ENCODE peak calls at places on chromosome 21, in ten cellular contexts. F is iPS DF 6.9; P is WERI-Rb-1; I is astrocyte of the hippocampus; E is fibroblast of pulmonary artery; G is lung; A is mesothelial cell of epicardium; C is NCI-H510A; U is activated CD4-positive, alpha-beta T cell treated with anti-CD3 and anti-CD28 coated beads, Interleukin-2, amount 50 U/mL, for 1 hour; O is SW480. T is an unnamed sample.

GRCh38 chr21:25586242-25586805 is 21.0 kb downstream of the MRPL39 start:
- DNase-seq in P (no peak), C (no peak), G (no peak), A (no peak), O (no peak), I (no peak), U (no peak), F (no peak), E (no peak), T (no peak)

GRCh38 chr21:37580690-37581089 is 214.1 kb downstream of the DYRK1A start:
- DNase-seq in G (no peak), P (no peak), I (no peak), F (no peak), C (no peak), O (no peak), E (no peak), U (no peak), A (no peak), T (no peak)

GRCh38 chr21:42526379-42526727 is 12.7 kb downstream of the SLC37A1 start:
- DNase-seq in P (peak; percentile 56), G (no peak), O (no peak), I (no peak), E (no peak), A (no peak), F (no peak), U (no peak), C (no peak), T (no peak)

GRCh38 chr21:31538821-31539220 is 120.7 kb upstream of the SOD1 start:
- DNase-seq in A (no peak), F (no peak), O (no peak), P (no peak), C (peak; percentile 68), U (no peak), E (no peak), G (no peak), I (no peak), T (no peak)

GRCh38 chr21:41510500-41510899 is 2.5 kb upstream of the TMPRSS2 start:
- DNase-seq in A (no peak), P (no peak), E (no peak), I (no peak), O (no peak), F (no peak), G (no peak), U (no peak), C (no peak), T (no peak)

GRCh38 chr21:42189860-42190491 is 29.0 kb upstream of the ABCG1 start:
- DNase-seq in G (no peak), U (no peak), O (no peak), P (no peak), I (no peak), A (no peak), E (no peak), F (no peak), C (no peak), T (no peak)

GRCh38 chr21:29403922-29404538 is 105.3 kb downstream of the BACH1 start:
- DNase-seq in F (no peak), O (no peak), E (no peak), U (no peak), P (no peak), I (no peak), A (no peak), C (no peak), G (peak; percentile 29), T (peak; percentile 75)

GRCh38 chr21:35216966-35217365 is 167.9 kb upstream of the RUNX1 start:
- DNase-seq in A (no peak), I (no peak), P (no peak), G (no peak), C (no peak), E (no peak), U (no peak), O (no peak), F (no peak), T (no peak)

GRCh38 chr21:44711327-44712202 is at the start of gene TSPEAR:
- DNase-seq in G (no peak), C (peak; percentile 79), I (no peak), O (peak; percentile 65), A (peak; percentile 19), F (no peak), E (no peak), P (peak; percentile 80), U (no peak), T (no peak)

GRCh38 chr21:45042664-45043161 is 31.7 kb upstream of the ADARB1 start:
- DNase-seq in F (no peak), C (no peak), P (no peak), U (no peak), O (no peak), E (no peak), A (no peak), I (no peak), G (no peak), T (no peak)

GRCh38 chr21:37780991-37781983 is 135.0 kb downstream of the KCNJ6 start:
- DNase-seq in E (no peak), C (no peak), U (no peak), P (no peak), O (no peak), F (no peak), A (no peak), G (no peak), I (no peak), T (no peak)